ENCODE peak calls at places on chromosomes 2 and 18, in five cellular contexts. D is body of pancreas, W is ecto neural progenitor cell, B is astrocyte of the hippocampus, U is iPS-NIHi11. Z is an unnamed sample.

GRCh38 chr2:66478729-66479316 is 43.9 kb downstream of the MEIS1 start:
- DNase-seq in B (no peak), U (no peak), D (no peak), W (no peak), Z (no peak)

GRCh38 chr2:49931243-49931642 is 776.9 kb upstream of the FSHR start:
- DNase-seq in U (no peak), D (no peak), B (peak), W (no peak), Z (no peak)

GRCh38 chr18:25827961-25828561 is 262.4 kb downstream of the SS18 start:
- DNase-seq in D (no peak), U (no peak), W (peak), B (peak), Z (peak)

GRCh38 chr18:57466745-57467144 is 31.6 kb downstream of the ONECUT2 start:
- DNase-seq in B (no peak), D (no peak), U (peak), W (no peak), Z (no peak)

GRCh38 chr2:180625006-180625844 is 355.2 kb upstream of the UBE2E3 start:
- DNase-seq in U (no peak), W (no peak), D (no peak), B (peak), Z (no peak)

GRCh38 chr2:46010925-46011490 is 286.2 kb upstream of the EPAS1 start:
- DNase-seq in D (no peak), W (no peak), U (peak), B (peak), Z (no peak)

GRCh38 chr2:41283079-41283765 is 764.6 kb upstream of the PKDCC start:
- DNase-seq in W (no peak), B (peak), D (no peak), U (no peak), Z (peak)

GRCh38 chr2:120902532-120903088 is 166.9 kb downstream of the GLI2 start:
- DNase-seq in B (no peak), U (no peak), D (no peak), W (no peak), Z (no peak)

Z was measured in islet precursor cell.